ENCODE peak calls at places on chromosomes 11 and 22, in nine cellular contexts. M is stomach, H is K562, V is suprapubic skin, O is GM23338, Q is spleen, Y is GM12878, G is H1, W is Panc1. U is an unnamed sample.

GRCh38 chr11:3193373-3194015 is 25.1 kb downstream of the MRGPRG start:
- DNase-seq in H (no peak), G (no peak), Y (no peak), O (no peak), Q (peak; percentile 51), W (no peak), V (no peak), M (peak; percentile 22), U (peak; percentile 52)

GRCh38 chr11:76859708-76860233 is 947 bp upstream of the ACER3 start:
- DNase-seq in Y (no peak), G (no peak), M (no peak), H (no peak), W (no peak), Q (no peak), O (peak; percentile 10), V (no peak), U (no peak)

GRCh38 chr11:133040289-133040893 is 491.9 kb downstream of the OPCML start:
- DNase-seq in O (no peak), H (no peak), G (peak; percentile 15), V (no peak), M (no peak), Q (no peak), W (no peak), Y (no peak), U (no peak)

GRCh38 chr22:20887375-20887774 is 28.6 kb downstream of the SNAP29 start:
- DNase-seq in M (no peak), V (no peak), W (no peak), G (no peak), Y (no peak), Q (no peak), H (no peak), O (no peak), U (no peak)

GRCh38 chr11:116778556-116778955 is 5.8 kb upstream of the BUD13 start:
- DNase-seq in G (no peak), H (no peak), W (no peak), M (no peak), Q (no peak), O (no peak), V (no peak), Y (no peak), U (no peak)

GRCh38 chr11:124725719-124726105 is 14.0 kb upstream of the NRGN start:
- DNase-seq in Q (no peak), W (no peak), G (no peak), M (no peak), O (no peak), Y (no peak), H (no peak), V (no peak), U (no peak)

GRCh38 chr11:89177691-89178231 is at the start of gene TYR:
- DNase-seq in W (no peak), O (no peak), Q (no peak), G (no peak), M (no peak), H (no peak), Y (no peak), V (no peak), U (no peak)

GRCh38 chr11:35215945-35216344 is 77.0 kb downstream of the CD44 start:
- DNase-seq in H (no peak), M (no peak), V (no peak), O (no peak), Q (no peak), W (no peak), G (no peak), Y (no peak), U (no peak)

GRCh38 chr22:46349681-46350080 is 14.2 kb downstream of the TRMU start:
- DNase-seq in Y (no peak), O (no peak), H (no peak), V (no peak), G (no peak), Q (peak; percentile 42), W (no peak), M (no peak), U (no peak)

GRCh38 chr22:37797874-37798500 is 9.7 kb upstream of the GCAT start:
- DNase-seq in V (no peak), W (no peak), Y (no peak), Q (no peak), H (no peak), G (no peak), M (no peak), O (no peak), U (no peak)

GRCh38 chr22:32475428-32476010 is 908 bp downstream of the FBXO7 start:
- DNase-seq in V (no peak), H (peak; percentile 47), M (peak; percentile 40), Q (peak; percentile 77), W (no peak), Y (no peak), G (no peak), O (peak; percentile 39), U (peak; percentile 72)

GRCh38 chr22:24416095-24416494 is 11.3 kb upstream of the ADORA2A start:
- DNase-seq in O (no peak), Q (peak; percentile 67), V (no peak), W (no peak), G (no peak), Y (no peak), M (no peak), H (no peak), U (peak; percentile 57)

GRCh38 chr11:128417607-128418324 is 169.6 kb downstream of the ETS1 start:
- DNase-seq in Y (no peak), V (no peak), Q (no peak), W (no peak), G (no peak), O (no peak), H (no peak), M (no peak), U (no peak)

GRCh38 chr11:59550368-59550841 is 39.1 kb downstream of the OR4D9 start:
- DNase-seq in Y (peak; percentile 96), M (peak; percentile 79), Q (peak; percentile 95), V (peak; percentile 84), H (peak; percentile 97), O (peak; percentile 97), G (peak; percentile 97), W (peak; percentile 97), U (peak; percentile 91)
- TF ChIP-seq POLR2AphosphoS5 in Y (no peak), M (no peak), Q (peak; percentile 65), V (no peak), H (no peak), O (no peak), G (no peak), W (peak; percentile 71), U (no peak)

GRCh38 chr22:45265546-45265945 is 19.2 kb upstream of the UPK3A start:
- DNase-seq in O (no peak), W (no peak), Q (no peak), G (no peak), M (no peak), H (no peak), Y (no peak), V (no peak), U (no peak)

GRCh38 chr22:45262931-45263789 is 21.6 kb upstream of the UPK3A start:
- DNase-seq in Y (peak; percentile 71), O (no peak), W (no peak), M (no peak), Q (peak; percentile 90), V (no peak), H (no peak), G (no peak), U (no peak)

GRCh38 chr22:45261407-45262088 is 20.9 kb upstream of the KIAA0930 start:
- DNase-seq in H (no peak), G (no peak), Y (no peak), O (no peak), M (peak; percentile 60), W (no peak), V (no peak), Q (no peak), U (no peak)

GRCh38 chr22:45262195-45262930 is 21.7 kb upstream of the KIAA0930 start:
- DNase-seq in O (no peak), M (no peak), G (no peak), W (no peak), Q (no peak), V (no peak), H (no peak), Y (no peak), U (no peak)

DNA sequence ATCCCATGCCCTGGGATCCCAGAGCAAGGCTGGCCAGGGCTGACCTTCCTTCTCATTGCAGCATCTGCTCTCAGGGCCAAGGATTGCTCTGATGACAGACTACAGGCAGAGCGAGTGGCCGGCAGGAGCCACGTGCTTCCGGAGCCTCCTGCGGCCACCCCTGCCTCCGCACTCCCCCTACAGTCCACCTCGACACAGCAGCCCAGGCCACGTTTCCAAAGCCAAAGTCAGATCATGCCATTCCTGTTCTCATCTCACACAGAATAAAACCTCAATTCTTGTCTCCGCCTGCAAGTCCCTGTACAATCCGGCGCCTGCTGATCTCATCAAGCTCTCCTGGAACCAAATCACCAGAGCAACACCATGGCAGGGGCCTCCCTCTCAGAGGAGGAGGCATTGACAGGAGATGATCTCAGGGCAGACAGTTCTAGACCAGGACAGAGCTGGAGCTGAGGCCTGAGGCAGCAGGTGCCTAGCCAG is 20.9 kb upstream of the UPK3A start:
- DNase-seq in Q (peak; percentile 85), H (peak; percentile 71), V (no peak), Y (no peak), O (peak; percentile 85), G (no peak), W (peak; percentile 46), M (peak; percentile 78), U (peak; percentile 93)
- TF ChIP-seq POLR2AphosphoS5 in Q (peak; percentile 52), H (no peak), V (no peak), Y (no peak), O (no peak), G (no peak), W (no peak), M (no peak), U (no peak)

DNA sequence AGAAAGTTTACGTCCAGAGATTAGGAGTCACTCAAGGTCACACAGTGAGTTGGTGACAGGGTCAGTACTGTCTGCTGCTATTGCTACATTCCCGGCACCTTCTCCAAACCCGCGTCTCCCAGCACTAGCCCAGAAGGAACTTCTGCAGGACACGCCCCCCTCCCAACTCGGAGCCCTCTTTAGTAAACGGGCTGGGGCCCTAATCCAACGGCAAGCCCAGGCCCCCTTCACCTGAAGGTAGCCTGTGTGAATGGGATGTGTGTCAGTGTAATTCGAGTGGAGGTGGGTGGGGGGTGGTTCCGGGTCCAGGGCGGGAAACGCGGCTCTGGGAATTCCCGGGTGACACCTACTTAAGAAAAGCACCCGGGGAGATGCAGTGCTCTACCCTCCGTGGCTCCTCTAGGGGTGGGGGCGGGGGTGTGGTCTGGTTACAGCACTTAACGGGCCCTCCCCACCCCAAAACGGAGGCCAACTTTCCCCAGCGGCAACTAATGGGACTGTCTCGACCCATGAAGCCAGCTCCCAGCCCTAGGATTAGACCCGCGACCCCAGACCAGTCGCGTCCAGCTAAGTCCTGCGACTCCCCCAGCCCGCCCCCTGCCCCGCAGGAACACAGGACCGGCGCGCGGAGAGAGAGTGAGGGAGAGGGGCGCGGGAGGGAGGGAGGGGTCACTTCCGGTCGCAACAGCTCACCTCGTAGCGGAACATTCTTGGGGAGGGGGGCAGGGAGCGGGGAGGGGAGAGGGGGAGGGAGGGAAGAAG is 468 bp downstream of the PATL1 start:
- DNase-seq in G (peak; percentile 36), M (peak; percentile 31), V (peak; percentile 88), H (peak; percentile 76), Q (peak; percentile 94), W (no peak), O (peak; percentile 90), Y (no peak), U (peak; percentile 86)
- TF ChIP-seq POLR2AphosphoS5 in G (no peak), M (no peak), V (no peak), H (no peak), Q (no peak), W (no peak), O (no peak), Y (peak; percentile 35), U (no peak)

DNA sequence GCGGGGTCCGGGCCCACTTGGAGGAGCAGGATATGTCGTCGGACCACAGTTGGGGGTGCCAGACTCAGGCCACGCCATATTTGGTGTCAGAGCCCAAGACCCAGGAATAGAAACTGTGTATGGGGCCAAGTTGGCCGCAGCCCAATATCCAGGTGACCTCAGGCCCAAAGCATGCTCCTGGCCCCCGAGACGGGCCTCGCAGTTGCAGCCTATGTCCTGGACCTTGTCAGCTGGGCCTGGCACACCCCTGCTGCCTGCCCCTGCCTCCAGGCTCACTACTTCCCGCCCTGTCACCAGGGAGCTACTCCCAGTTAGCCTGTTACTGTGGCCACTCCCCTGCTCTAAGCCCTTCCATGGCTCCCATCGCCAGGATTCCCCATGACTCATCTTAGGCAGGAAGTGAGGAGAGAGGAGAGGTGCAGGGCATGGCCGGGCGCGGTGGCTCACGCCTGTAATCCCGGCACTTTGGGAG is 23.1 kb downstream of the A4GALT start:
- DNase-seq in W (peak; percentile 33), V (peak; percentile 84), O (no peak), Q (no peak), H (no peak), G (no peak), Y (no peak), M (peak; percentile 66), U (peak; percentile 97)
- TF ChIP-seq POLR2AphosphoS5 in W (no peak), V (peak; percentile 51), O (no peak), Q (peak; percentile 68), H (no peak), G (no peak), Y (no peak), M (peak; percentile 59), U (peak; percentile 94)